ENCODE peak calls at places on chromosomes 5 and 9, in nine cellular contexts. One of them, this sample, is unnamed.

GRCh38 chr9:116155700-116156045 is 2.1 kb downstream of the PAPPA start:
- DNase-seq in activated naive CD4-positive, alpha-beta T cell treated with Interleukin-2 at 50 U/mL for 16 hours: no peak
- DNase-seq in mesenteric fat pad: no peak
- DNase-seq in glutamatergic neuron: no peak
- DNase-seq in RWPE2: no peak
- DNase-seq in NCI-H1417: peak; percentile 48
- DNase-seq in HT1080: peak; percentile 62
- DNase-seq in SK-N-SH: peak; percentile 38
- DNase-seq in cardiac fibroblast: no peak
- DNase-seq in this sample: no peak

GRCh38 chr5:136080483-136081180 is 51.8 kb downstream of the TGFBI start:
- DNase-seq in activated naive CD4-positive, alpha-beta T cell treated with Interleukin-2 at 50 U/mL for 16 hours: peak; percentile 77
- DNase-seq in mesenteric fat pad: peak; percentile 93
- DNase-seq in glutamatergic neuron: peak; percentile 52
- DNase-seq in RWPE2: no peak
- DNase-seq in NCI-H1417: no peak
- DNase-seq in HT1080: no peak
- DNase-seq in SK-N-SH: no peak
- DNase-seq in cardiac fibroblast: peak; percentile 98
- DNase-seq in this sample: peak; percentile 91

GRCh38 chr5:74149395-74149794 is 491.1 kb downstream of the ENC1 start:
- DNase-seq in activated naive CD4-positive, alpha-beta T cell treated with Interleukin-2 at 50 U/mL for 16 hours: no peak
- DNase-seq in mesenteric fat pad: no peak
- DNase-seq in glutamatergic neuron: no peak
- DNase-seq in RWPE2: peak; percentile 76
- DNase-seq in NCI-H1417: no peak
- DNase-seq in HT1080: peak; percentile 79
- DNase-seq in SK-N-SH: no peak
- DNase-seq in cardiac fibroblast: peak; percentile 74
- DNase-seq in this sample: no peak

GRCh38 chr9:3528466-3528865 is 2.7 kb upstream of the RFX3 start:
- DNase-seq in activated naive CD4-positive, alpha-beta T cell treated with Interleukin-2 at 50 U/mL for 16 hours: peak; percentile 71
- DNase-seq in mesenteric fat pad: no peak
- DNase-seq in glutamatergic neuron: no peak
- DNase-seq in RWPE2: no peak
- DNase-seq in NCI-H1417: peak; percentile 47
- DNase-seq in HT1080: no peak
- DNase-seq in SK-N-SH: no peak
- DNase-seq in cardiac fibroblast: no peak
- DNase-seq in this sample: no peak

GRCh38 chr5:154446183-154447073 is 631 bp downstream of the SAP30L start:
- DNase-seq in activated naive CD4-positive, alpha-beta T cell treated with Interleukin-2 at 50 U/mL for 16 hours: peak; percentile 51
- DNase-seq in mesenteric fat pad: peak; percentile 91
- DNase-seq in glutamatergic neuron: peak; percentile 74
- DNase-seq in RWPE2: peak; percentile 82
- DNase-seq in NCI-H1417: peak; percentile 57
- DNase-seq in HT1080: peak; percentile 57
- DNase-seq in SK-N-SH: peak; percentile 76
- DNase-seq in cardiac fibroblast: peak; percentile 58
- DNase-seq in this sample: peak; percentile 84

GRCh38 chr5:89930591-89931383 is 478.8 kb downstream of the CETN3 start:
- DNase-seq in activated naive CD4-positive, alpha-beta T cell treated with Interleukin-2 at 50 U/mL for 16 hours: no peak
- DNase-seq in mesenteric fat pad: no peak
- DNase-seq in glutamatergic neuron: no peak
- DNase-seq in RWPE2: no peak
- DNase-seq in NCI-H1417: no peak
- DNase-seq in HT1080: peak; percentile 90
- DNase-seq in SK-N-SH: no peak
- DNase-seq in cardiac fibroblast: peak; percentile 83
- DNase-seq in this sample: no peak

GRCh38 chr5:103774736-103775135 is 212.1 kb upstream of the NUDT12 start:
- DNase-seq in activated naive CD4-positive, alpha-beta T cell treated with Interleukin-2 at 50 U/mL for 16 hours: no peak
- DNase-seq in mesenteric fat pad: no peak
- DNase-seq in glutamatergic neuron: no peak
- DNase-seq in RWPE2: no peak
- DNase-seq in NCI-H1417: no peak
- DNase-seq in HT1080: no peak
- DNase-seq in SK-N-SH: no peak
- DNase-seq in cardiac fibroblast: peak; percentile 18
- DNase-seq in this sample: no peak

GRCh38 chr5:116942622-116943021 is 368.0 kb upstream of the SEMA6A start:
- DNase-seq in activated naive CD4-positive, alpha-beta T cell treated with Interleukin-2 at 50 U/mL for 16 hours: no peak
- DNase-seq in mesenteric fat pad: no peak
- DNase-seq in glutamatergic neuron: no peak
- DNase-seq in RWPE2: no peak
- DNase-seq in NCI-H1417: no peak
- DNase-seq in HT1080: peak; percentile 3
- DNase-seq in SK-N-SH: no peak
- DNase-seq in cardiac fibroblast: no peak
- DNase-seq in this sample: no peak

GRCh38 chr9:129864991-129865647 is 29.9 kb downstream of the USP20 start:
- DNase-seq in activated naive CD4-positive, alpha-beta T cell treated with Interleukin-2 at 50 U/mL for 16 hours: no peak
- DNase-seq in mesenteric fat pad: no peak
- DNase-seq in glutamatergic neuron: no peak
- DNase-seq in RWPE2: no peak
- DNase-seq in NCI-H1417: no peak
- DNase-seq in HT1080: no peak
- DNase-seq in SK-N-SH: no peak
- DNase-seq in cardiac fibroblast: no peak
- DNase-seq in this sample: no peak

GRCh38 chr9:37501957-37502596 is 16.3 kb downstream of the POLR1E start:
- DNase-seq in activated naive CD4-positive, alpha-beta T cell treated with Interleukin-2 at 50 U/mL for 16 hours: no peak
- DNase-seq in mesenteric fat pad: peak; percentile 53
- DNase-seq in glutamatergic neuron: no peak
- DNase-seq in RWPE2: no peak
- DNase-seq in NCI-H1417: no peak
- DNase-seq in HT1080: no peak
- DNase-seq in SK-N-SH: no peak
- DNase-seq in cardiac fibroblast: peak; percentile 24
- DNase-seq in this sample: no peak

GRCh38 chr5:173329370-173330150 is 1.3 kb upstream of the STC2 start:
- DNase-seq in activated naive CD4-positive, alpha-beta T cell treated with Interleukin-2 at 50 U/mL for 16 hours: peak; percentile 8
- DNase-seq in mesenteric fat pad: no peak
- DNase-seq in glutamatergic neuron: peak; percentile 68
- DNase-seq in RWPE2: peak; percentile 88
- DNase-seq in NCI-H1417: peak; percentile 66
- DNase-seq in HT1080: no peak
- DNase-seq in SK-N-SH: peak; percentile 81
- DNase-seq in cardiac fibroblast: no peak
- DNase-seq in this sample: peak; percentile 69

GRCh38 chr5:112574566-112574965 is 155.5 kb upstream of the EPB41L4A start:
- DNase-seq in activated naive CD4-positive, alpha-beta T cell treated with Interleukin-2 at 50 U/mL for 16 hours: no peak
- DNase-seq in mesenteric fat pad: no peak
- DNase-seq in glutamatergic neuron: no peak
- DNase-seq in RWPE2: no peak
- DNase-seq in NCI-H1417: peak; percentile 85
- DNase-seq in HT1080: no peak
- DNase-seq in SK-N-SH: no peak
- DNase-seq in cardiac fibroblast: no peak
- DNase-seq in this sample: no peak

GRCh38 chr5:57895766-57896165 is 413.2 kb upstream of the ACTBL2 start:
- DNase-seq in activated naive CD4-positive, alpha-beta T cell treated with Interleukin-2 at 50 U/mL for 16 hours: no peak
- DNase-seq in mesenteric fat pad: no peak
- DNase-seq in glutamatergic neuron: no peak
- DNase-seq in RWPE2: no peak
- DNase-seq in NCI-H1417: no peak
- DNase-seq in HT1080: no peak
- DNase-seq in SK-N-SH: no peak
- DNase-seq in cardiac fibroblast: no peak
- DNase-seq in this sample: no peak

GRCh38 chr5:82386576-82386975 is 108.4 kb upstream of the RPS23 start:
- DNase-seq in activated naive CD4-positive, alpha-beta T cell treated with Interleukin-2 at 50 U/mL for 16 hours: no peak
- DNase-seq in mesenteric fat pad: no peak
- DNase-seq in glutamatergic neuron: no peak
- DNase-seq in RWPE2: no peak
- DNase-seq in NCI-H1417: peak; percentile 91
- DNase-seq in HT1080: no peak
- DNase-seq in SK-N-SH: no peak
- DNase-seq in cardiac fibroblast: no peak
- DNase-seq in this sample: no peak

GRCh38 chr5:19986036-19986619 is 1.9 kb downstream of the CDH18 start:
- DNase-seq in activated naive CD4-positive, alpha-beta T cell treated with Interleukin-2 at 50 U/mL for 16 hours: no peak
- DNase-seq in mesenteric fat pad: no peak
- DNase-seq in glutamatergic neuron: no peak
- DNase-seq in RWPE2: no peak
- DNase-seq in NCI-H1417: peak; percentile 49
- DNase-seq in HT1080: no peak
- DNase-seq in SK-N-SH: no peak
- DNase-seq in cardiac fibroblast: no peak
- DNase-seq in this sample: no peak

GRCh38 chr9:73038613-73039012 is 85.8 kb upstream of the ALDH1A1 start:
- DNase-seq in activated naive CD4-positive, alpha-beta T cell treated with Interleukin-2 at 50 U/mL for 16 hours: no peak
- DNase-seq in mesenteric fat pad: no peak
- DNase-seq in glutamatergic neuron: peak; percentile 20
- DNase-seq in RWPE2: no peak
- DNase-seq in NCI-H1417: no peak
- DNase-seq in HT1080: peak; percentile 20
- DNase-seq in SK-N-SH: no peak
- DNase-seq in cardiac fibroblast: peak; percentile 5
- DNase-seq in this sample: peak; percentile 67

GRCh38 chr5:67211926-67212325 is 15.3 kb upstream of the CD180 start:
- DNase-seq in activated naive CD4-positive, alpha-beta T cell treated with Interleukin-2 at 50 U/mL for 16 hours: no peak
- DNase-seq in mesenteric fat pad: no peak
- DNase-seq in glutamatergic neuron: no peak
- DNase-seq in RWPE2: no peak
- DNase-seq in NCI-H1417: no peak
- DNase-seq in HT1080: peak; percentile 71
- DNase-seq in SK-N-SH: no peak
- DNase-seq in cardiac fibroblast: peak; percentile 87
- DNase-seq in this sample: no peak

GRCh38 chr9:72807765-72808445 is 144.9 kb downstream of the ALDH1A1 start:
- DNase-seq in activated naive CD4-positive, alpha-beta T cell treated with Interleukin-2 at 50 U/mL for 16 hours: no peak
- DNase-seq in mesenteric fat pad: no peak
- DNase-seq in glutamatergic neuron: no peak
- DNase-seq in RWPE2: no peak
- DNase-seq in NCI-H1417: no peak
- DNase-seq in HT1080: peak; percentile 20
- DNase-seq in SK-N-SH: peak; percentile 15
- DNase-seq in cardiac fibroblast: peak; percentile 7
- DNase-seq in this sample: no peak

GRCh38 chr5:172085738-172086137 is 79.3 kb upstream of the FBXW11 start:
- DNase-seq in activated naive CD4-positive, alpha-beta T cell treated with Interleukin-2 at 50 U/mL for 16 hours: no peak
- DNase-seq in mesenteric fat pad: peak; percentile 83
- DNase-seq in glutamatergic neuron: no peak
- DNase-seq in RWPE2: no peak
- DNase-seq in NCI-H1417: no peak
- DNase-seq in HT1080: no peak
- DNase-seq in SK-N-SH: no peak
- DNase-seq in cardiac fibroblast: no peak
- DNase-seq in this sample: no peak

This sample was measured in suprapubic skin.